ENCODE peak calls at places on chromosomes 12 and 14, in four cellular contexts. One of them, this sample, is unnamed.

GRCh38 chr12:112978163-112979081 is at the start of gene OAS2:
- DNase-seq in K562: no peak
- DNase-seq in adrenal gland: peak; percentile 86
- DNase-seq in tibial nerve: peak; percentile 50
- DNase-seq in this sample: peak; percentile 50

GRCh38 chr12:54370218-54370730 is 6.0 kb upstream of the GPR84 start:
- DNase-seq in K562: peak; percentile 79
- DNase-seq in tibial nerve: peak; percentile 59
- DNase-seq in adrenal gland: peak; percentile 85
- DNase-seq in this sample: peak; percentile 86

GRCh38 chr12:58917699-58918334 is 2.5 kb downstream of the LRIG3 start:
- DNase-seq in adrenal gland: no peak
- DNase-seq in K562: no peak
- DNase-seq in tibial nerve: no peak
- DNase-seq in this sample: no peak

GRCh38 chr14:36579573-36580140 is 2.8 kb downstream of the NKX2-8 start:
- DNase-seq in tibial nerve: no peak
- DNase-seq in adrenal gland: no peak
- DNase-seq in K562: no peak
- DNase-seq in this sample: no peak

GRCh38 chr12:96091833-96092232 is 56.4 kb upstream of the LTA4H start:
- DNase-seq in K562: no peak
- DNase-seq in adrenal gland: no peak
- DNase-seq in tibial nerve: no peak
- DNase-seq in this sample: no peak

GRCh38 chr12:70774055-70774454 is 136.8 kb upstream of the PTPRB start:
- DNase-seq in tibial nerve: no peak
- DNase-seq in K562: no peak
- DNase-seq in adrenal gland: no peak
- DNase-seq in this sample: no peak

GRCh38 chr14:25843761-25844470 is 753.9 kb downstream of the NOVA1 start:
- DNase-seq in adrenal gland: no peak
- DNase-seq in tibial nerve: no peak
- DNase-seq in K562: no peak
- DNase-seq in this sample: no peak

GRCh38 chr14:69360438-69361108 is 37.5 kb downstream of the ERH start:
- DNase-seq in adrenal gland: no peak
- DNase-seq in tibial nerve: no peak
- DNase-seq in K562: no peak
- DNase-seq in this sample: no peak

GRCh38 chr12:3491938-3492867 is 1.2 kb downstream of the PRMT8 start:
- DNase-seq in adrenal gland: no peak
- DNase-seq in tibial nerve: no peak
- DNase-seq in K562: peak; percentile 72
- DNase-seq in this sample: peak; percentile 15

GRCh38 chr12:11564984-11565651 is 84.4 kb upstream of the ETV6 start:
- DNase-seq in adrenal gland: no peak
- DNase-seq in tibial nerve: no peak
- DNase-seq in K562: no peak
- DNase-seq in this sample: no peak
- TF ChIP-seq POLR2A in adrenal gland: no peak
- TF ChIP-seq POLR2A in tibial nerve: no peak
- TF ChIP-seq POLR2A in K562: no peak
- TF ChIP-seq POLR2A in this sample: no peak

GRCh38 chr12:9064815-9065606 is 50.7 kb downstream of the A2M start:
- DNase-seq in tibial nerve: peak; percentile 47
- DNase-seq in K562: no peak
- DNase-seq in adrenal gland: peak; percentile 87
- DNase-seq in this sample: no peak
- TF ChIP-seq POLR2A in tibial nerve: peak; percentile 89
- TF ChIP-seq POLR2A in K562: no peak
- TF ChIP-seq POLR2A in adrenal gland: peak; percentile 88
- TF ChIP-seq POLR2A in this sample: no peak

GRCh38 chr12:6662906-6663742 is at the start of gene ING4:
- DNase-seq in K562: peak; percentile 90
- DNase-seq in tibial nerve: peak; percentile 98
- DNase-seq in adrenal gland: peak; percentile 100
- DNase-seq in this sample: peak; percentile 94
- TF ChIP-seq POLR2A in K562: peak; percentile 72
- TF ChIP-seq POLR2A in tibial nerve: peak; percentile 33
- TF ChIP-seq POLR2A in adrenal gland: no peak
- TF ChIP-seq POLR2A in this sample: no peak

DNA sequence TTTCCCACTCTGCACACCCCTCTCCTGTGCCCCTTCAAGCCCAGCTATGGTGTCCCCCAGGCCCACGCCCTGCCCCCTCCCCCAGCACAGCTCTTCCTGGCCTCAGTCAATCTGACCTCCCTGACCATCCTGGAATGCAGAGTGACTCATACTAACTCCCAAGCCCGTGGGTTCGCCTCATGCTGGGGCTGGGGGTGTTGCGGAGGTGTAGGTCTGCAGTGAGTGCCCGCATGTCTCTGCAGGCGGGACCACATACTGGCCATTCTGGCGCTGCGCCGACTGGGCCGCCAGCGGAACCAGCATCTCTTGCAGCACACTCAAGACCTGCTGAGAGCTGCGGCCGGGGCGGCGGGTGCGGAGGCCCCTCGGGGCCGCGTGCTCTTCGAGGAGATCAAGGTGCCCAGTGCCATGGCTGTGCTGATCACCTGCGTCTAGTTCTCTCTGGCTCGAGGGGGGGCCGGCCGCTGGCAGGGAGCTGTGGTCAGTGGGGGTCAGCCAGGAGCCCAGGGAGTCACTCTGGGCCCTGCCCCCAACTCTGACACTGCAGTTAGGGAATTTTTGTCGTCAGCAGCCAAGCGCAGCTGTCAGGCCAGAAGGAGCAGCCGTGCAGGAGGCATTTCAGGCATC is 13.4 kb upstream of the TNFAIP2 start:
- DNase-seq in tibial nerve: no peak
- DNase-seq in K562: peak; percentile 37
- DNase-seq in adrenal gland: peak; percentile 79
- DNase-seq in this sample: peak; percentile 90
- TF ChIP-seq POLR2A in tibial nerve: no peak
- TF ChIP-seq POLR2A in K562: no peak
- TF ChIP-seq POLR2A in adrenal gland: no peak
- TF ChIP-seq POLR2A in this sample: no peak

GRCh38 chr12:1592444-1593231 is 1.7 kb downstream of the FBXL14 start:
- DNase-seq in tibial nerve: no peak
- DNase-seq in adrenal gland: peak; percentile 83
- DNase-seq in K562: peak; percentile 42
- DNase-seq in this sample: no peak

GRCh38 chr12:1595026-1595561 is 713 bp upstream of the FBXL14 start:
- DNase-seq in tibial nerve: peak; percentile 56
- DNase-seq in adrenal gland: no peak
- DNase-seq in K562: no peak
- DNase-seq in this sample: no peak

GRCh38 chr12:1593232-1594044 is 943 bp downstream of the FBXL14 start:
- DNase-seq in tibial nerve: no peak
- DNase-seq in adrenal gland: peak; percentile 71
- DNase-seq in K562: no peak
- DNase-seq in this sample: no peak

GRCh38 chr12:1594295-1595025 is at the start of gene FBXL14:
- DNase-seq in K562: peak; percentile 79
- DNase-seq in adrenal gland: peak; percentile 95
- DNase-seq in tibial nerve: peak; percentile 87
- DNase-seq in this sample: peak; percentile 79

DNA sequence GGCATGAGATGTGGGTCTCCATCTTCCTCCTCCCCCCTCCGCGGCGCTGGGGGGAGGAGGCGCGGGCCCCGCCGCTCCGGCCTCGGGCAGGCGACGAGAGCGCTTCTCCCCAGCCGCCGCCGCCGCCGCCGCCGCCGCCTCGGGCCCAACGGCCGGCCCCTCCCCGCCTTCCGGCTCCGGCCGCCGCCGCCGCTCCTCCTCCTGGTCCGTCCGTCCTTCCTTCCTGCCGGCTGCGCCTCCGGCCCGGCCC is 411 bp downstream of the FBXL14 start:
- DNase-seq in tibial nerve: no peak
- DNase-seq in K562: no peak
- DNase-seq in adrenal gland: peak; percentile 68
- DNase-seq in this sample: no peak
- TF ChIP-seq POLR2A in tibial nerve: peak; percentile 63
- TF ChIP-seq POLR2A in K562: no peak
- TF ChIP-seq POLR2A in adrenal gland: no peak
- TF ChIP-seq POLR2A in this sample: no peak

GRCh38 chr12:56257491-56258067 is 605 bp downstream of the ANKRD52 start:
- DNase-seq in K562: peak; percentile 60
- DNase-seq in adrenal gland: no peak
- DNase-seq in tibial nerve: no peak
- DNase-seq in this sample: no peak
- TF ChIP-seq POLR2A in K562: no peak
- TF ChIP-seq POLR2A in adrenal gland: no peak
- TF ChIP-seq POLR2A in tibial nerve: no peak
- TF ChIP-seq POLR2A in this sample: no peak